ENCODE peak calls at places on chromosomes 16 and 17, in eight cellular contexts. O, Y, N, S, H, U, M and L are unnamed samples.

GRCh38 chr16:10314811-10315210 is 71.0 kb upstream of the ATF7IP2 start:
- DNase-seq in O (peak), Y (peak), N (no peak), S (no peak), H (no peak), U (no peak), M (peak), L (no peak)

GRCh38 chr17:59154721-59155438 is at the start of gene SKA2:
- DNase-seq in O (no peak), Y (no peak), N (peak), S (peak), H (peak), U (peak), M (peak), L (no peak)

GRCh38 chr16:75377971-75378386 is 55.3 kb downstream of the CFDP1 start:
- DNase-seq in O (peak), Y (peak), N (no peak), S (peak), H (no peak), U (peak), M (no peak), L (peak)

GRCh38 chr16:57949595-57950238 is 21.2 kb downstream of the CNGB1 start:
- DNase-seq in O (peak), Y (no peak), N (no peak), S (no peak), H (no peak), U (no peak), M (no peak), L (no peak)

GRCh38 chr16:2159052-2159838 is 3.7 kb downstream of the TRAF7 start:
- DNase-seq in O (peak), Y (peak), N (no peak), S (no peak), H (no peak), U (no peak), M (no peak), L (no peak)

GRCh38 chr16:11609474-11610120 is 22.9 kb upstream of the LITAF start:
- DNase-seq in O (no peak), Y (peak), N (no peak), S (no peak), H (no peak), U (no peak), M (no peak), L (no peak)

GRCh38 chr17:58575511-58575910 is 61.1 kb upstream of the MTMR4 start:
- DNase-seq in O (peak), Y (peak), N (no peak), S (no peak), H (no peak), U (no peak), M (peak), L (no peak)

GRCh38 chr16:9134739-9135138 is 43.3 kb downstream of the HAPSTR1 start:
- DNase-seq in O (peak), Y (peak), N (peak), S (peak), H (no peak), U (peak), M (peak), L (no peak)

GRCh38 chr17:40372031-40372430 is 7.5 kb upstream of the GJD3 start:
- DNase-seq in O (no peak), Y (no peak), N (no peak), S (no peak), H (no peak), U (no peak), M (no peak), L (no peak)

GRCh38 chr16:68417711-68418301 is 30.5 kb downstream of the SMPD3 start:
- DNase-seq in O (peak), Y (peak), N (peak), S (no peak), H (peak), U (no peak), M (peak), L (no peak)

GRCh38 chr16:57186630-57187507 is 740 bp downstream of the RSPRY1 start:
- DNase-seq in O (no peak), Y (no peak), N (peak), S (peak), H (peak), U (peak), M (peak), L (no peak)

GRCh38 chr16:73161977-73162376 is 114.0 kb upstream of the ZFHX3 start:
- DNase-seq in O (peak), Y (no peak), N (no peak), S (no peak), H (no peak), U (no peak), M (no peak), L (no peak)

GRCh38 chr16:22188595-22189442 is 17.3 kb upstream of the EEF2K start:
- DNase-seq in O (peak), Y (peak), N (peak), S (peak), H (peak), U (peak), M (peak), L (peak)
- TF ChIP-seq CTCF in O (peak), Y (peak), N (peak), S (peak), H (peak), U (peak), M (peak), L (peak)

DNA sequence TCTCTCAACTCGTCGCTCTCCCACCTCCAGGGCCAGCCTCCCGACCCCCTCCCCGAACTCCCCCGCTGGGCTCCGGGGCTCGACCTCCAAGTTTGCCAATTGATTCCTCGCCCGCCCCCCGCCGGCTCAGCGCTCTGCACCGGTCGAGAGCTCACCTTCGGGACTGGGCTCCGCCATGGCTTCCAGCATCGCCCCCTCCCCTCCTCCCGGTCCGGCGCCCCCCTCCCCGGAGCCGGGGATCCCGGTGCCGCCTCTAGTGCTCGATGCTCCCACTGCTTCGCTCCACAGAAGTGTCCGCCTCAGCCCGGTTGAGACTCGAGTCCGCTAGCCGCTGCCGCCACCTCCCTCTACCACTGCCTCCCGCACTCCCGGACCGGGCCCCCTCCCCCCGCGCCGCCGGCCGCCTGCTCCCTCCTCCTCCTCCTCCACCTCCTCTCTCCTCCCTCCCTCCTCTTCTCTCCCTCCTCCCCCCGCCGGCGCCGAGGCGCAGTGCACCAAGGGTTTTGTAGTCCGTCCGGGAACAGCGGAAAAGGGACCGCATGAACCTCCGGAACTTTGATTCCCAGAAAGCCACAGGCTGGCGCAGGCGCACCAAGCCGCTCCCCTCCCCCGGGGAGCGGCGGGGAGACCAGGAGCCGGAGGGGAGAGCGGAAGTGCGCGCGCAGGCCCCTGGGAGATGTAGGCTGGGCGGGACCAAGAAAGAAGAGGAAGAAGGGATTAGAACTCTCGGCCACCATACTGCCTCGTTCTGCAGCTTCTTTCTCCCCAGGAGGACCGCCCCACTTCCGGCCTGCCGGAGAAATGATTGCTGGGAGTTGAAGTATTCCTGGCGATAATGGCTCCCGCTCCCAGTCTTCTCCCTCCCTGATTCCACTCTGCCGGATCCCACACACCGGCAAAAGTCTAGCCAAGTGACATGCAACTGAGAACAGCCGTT is at the start of gene PHF23:
- DNase-seq in O (peak), Y (peak), N (peak), S (peak), H (peak), U (peak), M (peak), L (peak)
- TF ChIP-seq CTCF in O (no peak), Y (no peak), N (no peak), S (no peak), H (no peak), U (no peak), M (no peak), L (no peak)

GRCh38 chr16:5751216-5751615 is 653.6 kb upstream of the EEF2KMT start:
- DNase-seq in O (no peak), Y (no peak), N (no peak), S (no peak), H (no peak), U (no peak), M (no peak), L (no peak)

GRCh38 chr16:5761592-5761991 is 664.0 kb upstream of the EEF2KMT start:
- DNase-seq in O (no peak), Y (no peak), N (no peak), S (no peak), H (no peak), U (no peak), M (no peak), L (no peak)

DNA sequence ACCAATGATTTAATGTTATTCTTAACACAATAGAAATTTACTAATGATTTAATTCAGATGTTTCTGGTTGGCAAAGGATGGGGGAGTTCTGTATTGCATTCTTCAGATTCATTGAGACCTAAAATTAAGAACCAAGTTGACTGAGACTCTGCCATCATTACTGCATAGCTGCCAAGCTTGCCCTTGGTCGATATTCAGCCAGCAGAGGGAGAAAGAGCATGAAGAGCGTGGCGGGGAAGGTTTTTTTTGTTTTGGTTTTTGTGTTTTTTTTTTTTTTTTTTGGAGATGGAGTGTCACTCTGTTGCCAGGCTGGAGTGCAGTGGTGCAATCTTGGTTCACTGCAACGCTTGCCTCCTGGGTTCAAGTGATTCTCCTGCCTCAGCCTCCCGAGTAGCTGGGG is 659.4 kb upstream of the EEF2KMT start:
- DNase-seq in O (no peak), Y (no peak), N (no peak), S (no peak), H (no peak), U (peak), M (no peak), L (no peak)
- TF ChIP-seq CTCF in O (no peak), Y (no peak), N (no peak), S (no peak), H (no peak), U (no peak), M (no peak), L (no peak)

GRCh38 chr17:4893721-4894560 is 5.4 kb upstream of the C17orf107 start:
- DNase-seq in O (no peak), Y (no peak), N (no peak), S (no peak), H (no peak), U (no peak), M (no peak), L (no peak)

GRCh38 chr17:4895121-4895520 is 4.2 kb upstream of the C17orf107 start:
- DNase-seq in O (no peak), Y (no peak), N (no peak), S (no peak), H (no peak), U (no peak), M (no peak), L (no peak)

GRCh38 chr17:4896332-4897197 is 2.8 kb upstream of the C17orf107 start:
- DNase-seq in O (no peak), Y (no peak), N (no peak), S (no peak), H (no peak), U (no peak), M (no peak), L (no peak)

GRCh38 chr17:4897198-4897657 is 2.1 kb upstream of the C17orf107 start:
- DNase-seq in O (no peak), Y (no peak), N (no peak), S (no peak), H (no peak), U (no peak), M (no peak), L (no peak)

GRCh38 chr17:4895676-4896331 is 3.5 kb upstream of the C17orf107 start:
- DNase-seq in O (no peak), Y (no peak), N (no peak), S (no peak), H (no peak), U (peak), M (peak), L (no peak)
- TF ChIP-seq CTCF in O (peak), Y (no peak), N (no peak), S (no peak), H (no peak), U (no peak), M (peak), L (no peak)